ENCODE peak calls at places on chromosomes 13 and 19, in eight cellular contexts. One of them, this sample, is unnamed.

GRCh38 chr13:45654633-45655349 is 39.3 kb upstream of the ERICH6B start:
- DNase-seq in dorsolateral prefrontal cortex: no peak
- DNase-seq in tibial artery: no peak
- DNase-seq in psoas muscle: no peak
- DNase-seq in AG04450: no peak
- DNase-seq in retinal pigment epithelial cell: no peak
- DNase-seq in mammary epithelial cell: no peak
- DNase-seq in AG04449: no peak
- DNase-seq in this sample: no peak

GRCh38 chr13:38990693-38991092 is at the start of gene STOML3:
- DNase-seq in retinal pigment epithelial cell: no peak
- DNase-seq in AG04450: no peak
- DNase-seq in mammary epithelial cell: no peak
- DNase-seq in AG04449: no peak
- DNase-seq in psoas muscle: no peak
- DNase-seq in dorsolateral prefrontal cortex: no peak
- DNase-seq in tibial artery: no peak
- DNase-seq in this sample: no peak

GRCh38 chr19:10009269-10009665 is 1.0 kb downstream of the COL5A3 start:
- DNase-seq in retinal pigment epithelial cell: no peak
- DNase-seq in psoas muscle: peak
- DNase-seq in dorsolateral prefrontal cortex: no peak
- DNase-seq in AG04450: peak
- DNase-seq in mammary epithelial cell: peak
- DNase-seq in tibial artery: peak
- DNase-seq in AG04449: no peak
- DNase-seq in this sample: no peak

GRCh38 chr13:71079638-71080037 is 787.4 kb downstream of the DACH1 start:
- DNase-seq in dorsolateral prefrontal cortex: no peak
- DNase-seq in retinal pigment epithelial cell: no peak
- DNase-seq in tibial artery: no peak
- DNase-seq in AG04449: no peak
- DNase-seq in mammary epithelial cell: no peak
- DNase-seq in AG04450: no peak
- DNase-seq in psoas muscle: no peak
- DNase-seq in this sample: no peak

GRCh38 chr19:39335168-39335567 is 675 bp downstream of the GMFG start:
- DNase-seq in mammary epithelial cell: no peak
- DNase-seq in dorsolateral prefrontal cortex: no peak
- DNase-seq in tibial artery: no peak
- DNase-seq in psoas muscle: no peak
- DNase-seq in AG04449: no peak
- DNase-seq in AG04450: no peak
- DNase-seq in retinal pigment epithelial cell: no peak
- DNase-seq in this sample: no peak

GRCh38 chr13:61286148-61286745 is 129.4 kb downstream of the PCDH20 start:
- DNase-seq in dorsolateral prefrontal cortex: no peak
- DNase-seq in AG04450: no peak
- DNase-seq in psoas muscle: no peak
- DNase-seq in AG04449: no peak
- DNase-seq in tibial artery: no peak
- DNase-seq in retinal pigment epithelial cell: peak
- DNase-seq in mammary epithelial cell: no peak
- DNase-seq in this sample: no peak

GRCh38 chr19:30690935-30691505 is 318.8 kb downstream of the ZNF536 start:
- DNase-seq in psoas muscle: no peak
- DNase-seq in retinal pigment epithelial cell: no peak
- DNase-seq in AG04450: no peak
- DNase-seq in dorsolateral prefrontal cortex: no peak
- DNase-seq in tibial artery: no peak
- DNase-seq in mammary epithelial cell: no peak
- DNase-seq in AG04449: no peak
- DNase-seq in this sample: no peak

GRCh38 chr19:38675611-38676010 is 28.2 kb downstream of the ACTN4 start:
- DNase-seq in tibial artery: no peak
- DNase-seq in dorsolateral prefrontal cortex: no peak
- DNase-seq in AG04450: no peak
- DNase-seq in mammary epithelial cell: no peak
- DNase-seq in retinal pigment epithelial cell: no peak
- DNase-seq in psoas muscle: peak
- DNase-seq in AG04449: no peak
- DNase-seq in this sample: no peak

GRCh38 chr19:41175825-41176734 is 16.9 kb upstream of the CYP2S1 start:
- DNase-seq in tibial artery: peak
- DNase-seq in AG04450: peak
- DNase-seq in AG04449: peak
- DNase-seq in retinal pigment epithelial cell: peak
- DNase-seq in mammary epithelial cell: peak
- DNase-seq in psoas muscle: no peak
- DNase-seq in dorsolateral prefrontal cortex: peak
- DNase-seq in this sample: no peak

DNA sequence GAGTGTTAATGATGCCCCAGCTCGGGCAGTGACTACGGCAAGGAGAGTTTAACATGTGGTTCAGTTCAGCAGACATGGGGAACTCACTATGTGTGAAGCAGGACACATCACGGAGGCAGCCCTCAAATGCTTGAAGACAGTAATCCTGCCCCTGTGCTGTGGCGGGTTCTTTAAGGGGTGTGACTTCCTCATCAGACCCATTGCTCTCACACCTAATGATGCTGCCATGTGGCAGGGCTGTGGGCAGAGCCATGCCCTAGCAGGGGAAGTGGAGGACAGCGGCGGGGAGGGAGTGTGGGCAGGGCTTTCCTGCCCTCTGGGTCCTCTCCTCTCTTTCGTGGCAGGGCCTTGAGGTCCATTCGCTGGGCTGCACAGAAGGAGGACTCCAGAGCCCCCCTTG is 131.0 kb upstream of the GJB6 start:
- DNase-seq in retinal pigment epithelial cell: no peak
- DNase-seq in tibial artery: no peak
- DNase-seq in AG04450: no peak
- DNase-seq in AG04449: no peak
- DNase-seq in dorsolateral prefrontal cortex: no peak
- DNase-seq in mammary epithelial cell: no peak
- DNase-seq in psoas muscle: no peak
- DNase-seq in this sample: no peak
- TF ChIP-seq CTCF in retinal pigment epithelial cell: no peak
- TF ChIP-seq CTCF in tibial artery: no peak
- TF ChIP-seq CTCF in AG04450: no peak
- TF ChIP-seq CTCF in AG04449: no peak
- TF ChIP-seq CTCF in dorsolateral prefrontal cortex: no peak
- TF ChIP-seq CTCF in mammary epithelial cell: no peak
- TF ChIP-seq CTCF in psoas muscle: no peak
- TF ChIP-seq CTCF in this sample: no peak

DNA sequence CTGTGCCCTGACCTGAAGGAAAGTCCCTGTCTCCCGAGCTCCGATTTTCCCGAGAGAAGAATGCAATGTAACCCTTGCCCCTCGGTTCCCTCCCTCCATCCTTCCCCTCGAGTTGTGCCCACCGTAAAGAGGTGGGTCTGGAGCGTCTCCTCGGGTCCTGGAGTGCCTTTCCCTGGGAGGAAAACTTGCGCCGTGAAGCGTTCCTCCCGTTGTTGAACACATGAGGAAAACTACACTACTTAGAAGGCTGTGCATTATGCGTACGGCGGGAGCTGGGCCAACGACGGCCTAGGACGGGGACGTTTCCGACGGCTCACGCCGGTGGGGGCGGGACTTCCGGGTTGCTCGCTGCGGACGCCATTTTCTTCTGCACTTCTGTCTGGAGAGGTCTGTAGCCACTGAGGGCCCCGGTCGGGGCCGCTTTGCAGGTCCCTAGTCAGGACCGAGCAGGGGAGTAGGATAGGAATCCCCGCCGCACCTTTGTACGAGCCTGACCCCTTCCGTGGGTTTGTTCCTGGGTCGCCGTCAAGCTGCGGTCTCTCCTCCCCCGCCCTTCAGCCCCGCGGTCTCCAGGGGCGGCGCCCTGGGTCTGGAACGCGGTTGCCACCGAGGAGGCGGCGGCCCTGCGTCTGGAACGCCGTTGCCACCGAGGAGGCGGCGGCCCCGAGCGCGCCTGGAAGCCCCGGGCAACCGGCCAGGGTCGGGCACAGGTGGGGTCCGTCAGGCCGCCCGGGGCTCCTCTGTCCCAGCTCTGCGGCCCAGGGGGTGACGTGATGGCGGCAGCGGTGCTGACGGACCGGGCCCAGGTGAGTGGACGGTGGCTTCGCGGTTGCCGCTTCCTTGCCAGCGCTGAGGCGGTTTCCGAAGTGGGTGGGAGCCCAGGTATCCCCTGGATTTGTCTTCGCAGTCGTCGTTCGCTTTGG is at the start of gene ZNF264:
- DNase-seq in AG04449: peak
- DNase-seq in tibial artery: peak
- DNase-seq in mammary epithelial cell: peak
- DNase-seq in dorsolateral prefrontal cortex: peak
- DNase-seq in psoas muscle: peak
- DNase-seq in AG04450: peak
- DNase-seq in retinal pigment epithelial cell: peak
- DNase-seq in this sample: peak
- TF ChIP-seq CTCF in AG04449: peak
- TF ChIP-seq CTCF in tibial artery: no peak
- TF ChIP-seq CTCF in mammary epithelial cell: peak
- TF ChIP-seq CTCF in dorsolateral prefrontal cortex: peak
- TF ChIP-seq CTCF in psoas muscle: no peak
- TF ChIP-seq CTCF in AG04450: no peak
- TF ChIP-seq CTCF in retinal pigment epithelial cell: no peak
- TF ChIP-seq CTCF in this sample: no peak

GRCh38 chr19:56071151-56071550 is 49.9 kb downstream of the ZNF787 start:
- DNase-seq in tibial artery: no peak
- DNase-seq in retinal pigment epithelial cell: no peak
- DNase-seq in AG04450: no peak
- DNase-seq in psoas muscle: no peak
- DNase-seq in mammary epithelial cell: no peak
- DNase-seq in dorsolateral prefrontal cortex: no peak
- DNase-seq in AG04449: no peak
- DNase-seq in this sample: no peak
- TF ChIP-seq CTCF in tibial artery: no peak
- TF ChIP-seq CTCF in retinal pigment epithelial cell: peak
- TF ChIP-seq CTCF in AG04450: peak
- TF ChIP-seq CTCF in psoas muscle: no peak
- TF ChIP-seq CTCF in mammary epithelial cell: peak
- TF ChIP-seq CTCF in dorsolateral prefrontal cortex: no peak
- TF ChIP-seq CTCF in AG04449: peak
- TF ChIP-seq CTCF in this sample: peak

GRCh38 chr13:112575680-112576079 is 12.3 kb downstream of the TUBGCP3 start:
- DNase-seq in tibial artery: no peak
- DNase-seq in AG04449: no peak
- DNase-seq in dorsolateral prefrontal cortex: no peak
- DNase-seq in AG04450: no peak
- DNase-seq in psoas muscle: no peak
- DNase-seq in mammary epithelial cell: no peak
- DNase-seq in retinal pigment epithelial cell: no peak
- DNase-seq in this sample: no peak
- TF ChIP-seq CTCF in tibial artery: no peak
- TF ChIP-seq CTCF in AG04449: peak
- TF ChIP-seq CTCF in dorsolateral prefrontal cortex: no peak
- TF ChIP-seq CTCF in AG04450: no peak
- TF ChIP-seq CTCF in psoas muscle: no peak
- TF ChIP-seq CTCF in mammary epithelial cell: no peak
- TF ChIP-seq CTCF in retinal pigment epithelial cell: peak
- TF ChIP-seq CTCF in this sample: no peak

GRCh38 chr13:28027607-28028364 is 39.3 kb upstream of the URAD start:
- DNase-seq in retinal pigment epithelial cell: no peak
- DNase-seq in psoas muscle: no peak
- DNase-seq in AG04450: no peak
- DNase-seq in tibial artery: no peak
- DNase-seq in mammary epithelial cell: no peak
- DNase-seq in AG04449: no peak
- DNase-seq in dorsolateral prefrontal cortex: no peak
- DNase-seq in this sample: no peak

GRCh38 chr13:28031220-28031903 is 42.9 kb upstream of the URAD start:
- DNase-seq in psoas muscle: no peak
- DNase-seq in AG04449: no peak
- DNase-seq in tibial artery: peak
- DNase-seq in mammary epithelial cell: no peak
- DNase-seq in dorsolateral prefrontal cortex: peak
- DNase-seq in AG04450: no peak
- DNase-seq in retinal pigment epithelial cell: no peak
- DNase-seq in this sample: no peak

GRCh38 chr13:28026508-28026907 is 38.0 kb upstream of the URAD start:
- DNase-seq in psoas muscle: no peak
- DNase-seq in AG04449: no peak
- DNase-seq in retinal pigment epithelial cell: no peak
- DNase-seq in mammary epithelial cell: no peak
- DNase-seq in tibial artery: no peak
- DNase-seq in dorsolateral prefrontal cortex: no peak
- DNase-seq in AG04450: no peak
- DNase-seq in this sample: no peak

GRCh38 chr13:28022848-28023518 is 34.5 kb upstream of the URAD start:
- DNase-seq in AG04449: no peak
- DNase-seq in psoas muscle: no peak
- DNase-seq in mammary epithelial cell: no peak
- DNase-seq in dorsolateral prefrontal cortex: no peak
- DNase-seq in retinal pigment epithelial cell: peak
- DNase-seq in AG04450: no peak
- DNase-seq in tibial artery: no peak
- DNase-seq in this sample: no peak

DNA sequence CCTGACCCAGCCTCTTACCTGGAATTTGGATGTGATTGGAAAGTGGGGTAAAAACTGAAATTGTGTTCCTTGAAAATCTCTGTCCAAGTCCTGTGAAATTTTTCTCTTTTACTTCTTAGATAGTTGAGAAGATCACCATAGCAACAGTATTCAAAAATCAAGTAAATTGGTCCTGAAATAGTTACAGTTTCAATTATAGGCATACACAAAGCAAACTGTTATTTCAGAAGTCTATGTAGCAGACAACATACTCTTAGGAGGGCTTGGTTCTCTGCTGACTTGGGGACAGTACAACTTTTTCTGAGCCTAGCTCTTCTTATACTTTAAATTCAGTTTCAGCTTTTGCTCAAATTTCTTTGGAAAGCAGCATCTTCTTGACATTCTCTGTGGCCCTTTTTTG is 38.6 kb upstream of the URAD start:
- DNase-seq in psoas muscle: no peak
- DNase-seq in retinal pigment epithelial cell: no peak
- DNase-seq in tibial artery: no peak
- DNase-seq in AG04450: no peak
- DNase-seq in dorsolateral prefrontal cortex: no peak
- DNase-seq in mammary epithelial cell: no peak
- DNase-seq in AG04449: no peak
- DNase-seq in this sample: no peak
- TF ChIP-seq CTCF in psoas muscle: no peak
- TF ChIP-seq CTCF in retinal pigment epithelial cell: no peak
- TF ChIP-seq CTCF in tibial artery: no peak
- TF ChIP-seq CTCF in AG04450: no peak
- TF ChIP-seq CTCF in dorsolateral prefrontal cortex: no peak
- TF ChIP-seq CTCF in mammary epithelial cell: no peak
- TF ChIP-seq CTCF in AG04449: no peak
- TF ChIP-seq CTCF in this sample: no peak

DNA sequence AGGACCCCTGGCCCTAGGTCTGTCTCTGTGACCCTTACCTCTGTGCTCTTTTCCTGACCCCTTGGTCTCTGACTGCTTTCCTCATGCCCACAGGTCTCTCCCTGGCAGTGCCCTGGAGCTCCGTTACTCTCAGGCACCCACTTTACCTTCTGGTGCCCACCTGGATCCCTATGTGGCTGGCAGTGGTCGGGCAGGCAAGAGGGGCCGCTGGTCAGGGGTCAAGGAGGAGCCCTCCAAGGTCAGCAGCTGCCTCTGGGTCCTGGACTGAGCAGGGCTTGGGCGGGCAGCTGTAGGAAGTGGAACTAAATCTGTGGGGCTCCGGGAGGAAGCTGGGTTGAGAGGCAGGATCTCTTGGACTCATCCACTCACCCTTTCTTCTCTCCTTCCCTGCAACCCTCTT is 16.3 kb downstream of the PPFIA3 start:
- DNase-seq in AG04449: no peak
- DNase-seq in psoas muscle: no peak
- DNase-seq in mammary epithelial cell: no peak
- DNase-seq in dorsolateral prefrontal cortex: no peak
- DNase-seq in tibial artery: no peak
- DNase-seq in retinal pigment epithelial cell: no peak
- DNase-seq in AG04450: no peak
- DNase-seq in this sample: no peak
- TF ChIP-seq CTCF in AG04449: no peak
- TF ChIP-seq CTCF in psoas muscle: no peak
- TF ChIP-seq CTCF in mammary epithelial cell: no peak
- TF ChIP-seq CTCF in dorsolateral prefrontal cortex: no peak
- TF ChIP-seq CTCF in tibial artery: no peak
- TF ChIP-seq CTCF in retinal pigment epithelial cell: no peak
- TF ChIP-seq CTCF in AG04450: no peak
- TF ChIP-seq CTCF in this sample: no peak

This sample was measured in D721Med.